ENCODE peak calls at places on chromosomes 3 and 15, in eight cellular contexts. One of them, this sample, is unnamed. For H3K4me1, the result is how much of the 10 kb centered on the place peaks cover.

GRCh38 chr3:185353823-185354614 is 8.9 kb upstream of the MAP3K13 start:
- DNase-seq in SK-N-SH: peak
- DNase-seq in stomach: peak
- DNase-seq in tibial nerve: peak
- DNase-seq in K562: peak
- DNase-seq in A549: peak
- DNase-seq in transverse colon: peak
- DNase-seq in ovary: peak
- DNase-seq in this sample: peak

GRCh38 chr3:123349566-123350450 is 99.1 kb downstream of the ADCY5 start:
- DNase-seq in SK-N-SH: no peak
- DNase-seq in stomach: no peak
- DNase-seq in tibial nerve: no peak
- DNase-seq in K562: no peak
- DNase-seq in A549: no peak
- DNase-seq in transverse colon: no peak
- DNase-seq in ovary: no peak
- DNase-seq in this sample: peak

GRCh38 chr15:100515758-100516157 is 13.0 kb downstream of the CERS3 start:
- DNase-seq in SK-N-SH: no peak
- DNase-seq in stomach: no peak
- DNase-seq in tibial nerve: no peak
- DNase-seq in K562: no peak
- DNase-seq in A549: no peak
- DNase-seq in transverse colon: no peak
- DNase-seq in ovary: no peak
- DNase-seq in this sample: no peak

GRCh38 chr15:97235285-97235985 is 725.1 kb upstream of the ARRDC4 start:
- DNase-seq in SK-N-SH: peak
- DNase-seq in stomach: peak
- DNase-seq in tibial nerve: peak
- DNase-seq in K562: peak
- DNase-seq in A549: peak
- DNase-seq in transverse colon: peak
- DNase-seq in ovary: peak
- DNase-seq in this sample: no peak

GRCh38 chr3:61802772-61803171 is 241.4 kb downstream of the PTPRG start:
- DNase-seq in SK-N-SH: no peak
- DNase-seq in stomach: no peak
- DNase-seq in tibial nerve: no peak
- DNase-seq in K562: no peak
- DNase-seq in A549: no peak
- DNase-seq in transverse colon: no peak
- DNase-seq in ovary: no peak
- DNase-seq in this sample: no peak

GRCh38 chr3:17065881-17066280 is 181.1 kb downstream of the PLCL2 start:
- DNase-seq in SK-N-SH: no peak
- DNase-seq in stomach: no peak
- DNase-seq in tibial nerve: no peak
- DNase-seq in K562: no peak
- DNase-seq in A549: no peak
- DNase-seq in transverse colon: no peak
- DNase-seq in ovary: no peak
- DNase-seq in this sample: no peak

GRCh38 chr3:68878322-68878721 is 54.0 kb downstream of the TAFA4 start:
- DNase-seq in SK-N-SH: peak
- DNase-seq in stomach: no peak
- DNase-seq in tibial nerve: no peak
- DNase-seq in K562: peak
- DNase-seq in A549: peak
- DNase-seq in transverse colon: no peak
- DNase-seq in ovary: no peak
- DNase-seq in this sample: no peak

GRCh38 chr15:36960179-36960946 is 140.0 kb downstream of the MEIS2 start:
- DNase-seq in SK-N-SH: no peak
- DNase-seq in stomach: no peak
- DNase-seq in tibial nerve: no peak
- DNase-seq in K562: no peak
- DNase-seq in A549: no peak
- DNase-seq in transverse colon: no peak
- DNase-seq in ovary: no peak
- DNase-seq in this sample: no peak

GRCh38 chr3:102190340-102190723 is 244.5 kb upstream of the ZPLD1 start:
- DNase-seq in SK-N-SH: no peak
- DNase-seq in stomach: peak
- DNase-seq in tibial nerve: no peak
- DNase-seq in K562: no peak
- DNase-seq in A549: no peak
- DNase-seq in transverse colon: no peak
- DNase-seq in ovary: no peak
- DNase-seq in this sample: no peak

DNA sequence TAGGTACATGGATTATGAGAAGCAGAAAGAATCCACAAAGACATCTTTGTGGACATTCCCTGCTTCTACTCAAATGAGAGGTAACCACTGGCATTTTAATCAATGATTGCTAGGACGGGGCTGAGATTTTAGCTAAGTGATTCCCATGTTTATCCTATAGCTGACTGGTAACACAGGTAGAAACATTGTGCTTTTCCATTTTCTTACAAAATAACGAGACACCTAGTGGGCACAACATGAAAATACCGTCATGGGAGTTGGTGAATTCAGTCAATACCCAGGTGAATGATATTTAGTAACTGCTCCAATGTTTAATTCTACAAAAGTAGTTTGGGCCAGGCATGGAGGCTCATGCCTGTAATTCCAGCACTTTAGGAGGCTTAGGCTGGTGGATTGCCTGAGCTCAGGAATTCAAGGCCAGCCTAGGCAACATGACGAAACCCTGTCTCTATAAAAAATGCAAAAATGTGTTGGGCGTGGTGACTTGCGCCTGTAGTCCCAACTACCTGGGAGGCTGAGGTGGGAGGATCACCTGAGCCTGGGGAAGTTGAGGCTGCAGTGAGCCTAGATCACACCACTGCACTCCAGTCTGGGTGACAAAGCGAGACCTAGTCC is 37.2 kb upstream of the DENND4A start:
- DNase-seq in SK-N-SH: peak
- DNase-seq in stomach: no peak
- DNase-seq in tibial nerve: no peak
- DNase-seq in K562: peak
- DNase-seq in A549: peak
- DNase-seq in transverse colon: no peak
- DNase-seq in ovary: no peak
- DNase-seq in this sample: no peak
- H3K4me1 ChIP-seq in SK-N-SH: under half
- H3K4me1 ChIP-seq in stomach: under half
- H3K4me1 ChIP-seq in tibial nerve: under half
- H3K4me1 ChIP-seq in K562: under half
- H3K4me1 ChIP-seq in A549: half or more
- H3K4me1 ChIP-seq in transverse colon: under half
- H3K4me1 ChIP-seq in ovary: under half
- H3K4me1 ChIP-seq in this sample: under half

DNA sequence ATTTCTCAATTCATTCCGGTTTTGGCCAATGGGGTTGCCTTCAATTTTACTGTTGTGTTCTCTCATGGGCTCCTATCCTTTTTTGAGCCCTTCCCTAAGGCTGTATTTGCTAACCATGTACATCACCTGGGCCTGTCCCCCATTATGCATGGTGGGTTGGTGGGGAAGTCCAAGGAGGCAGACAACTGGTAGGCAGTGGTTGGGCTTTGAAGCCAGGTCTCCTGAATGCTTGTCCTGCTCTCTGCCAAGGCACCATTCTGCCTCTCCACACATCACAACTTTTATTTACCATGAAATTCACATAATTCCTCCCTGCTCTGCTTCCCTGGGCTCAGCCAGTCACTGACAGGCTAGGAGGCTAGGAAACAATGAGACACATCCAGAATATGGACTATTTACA is 41.0 kb upstream of the COPB2 start:
- DNase-seq in SK-N-SH: no peak
- DNase-seq in stomach: no peak
- DNase-seq in tibial nerve: no peak
- DNase-seq in K562: no peak
- DNase-seq in A549: no peak
- DNase-seq in transverse colon: no peak
- DNase-seq in ovary: no peak
- DNase-seq in this sample: no peak
- TF ChIP-seq EP300 in SK-N-SH: no peak
- TF ChIP-seq EP300 in stomach: no peak
- TF ChIP-seq EP300 in tibial nerve: no peak
- TF ChIP-seq EP300 in K562: no peak
- TF ChIP-seq EP300 in A549: no peak
- TF ChIP-seq EP300 in transverse colon: no peak
- TF ChIP-seq EP300 in ovary: no peak
- TF ChIP-seq EP300 in this sample: no peak

GRCh38 chr3:32423956-32424558 is 32.4 kb downstream of the CMTM7 start:
- DNase-seq in SK-N-SH: no peak
- DNase-seq in stomach: no peak
- DNase-seq in tibial nerve: no peak
- DNase-seq in K562: no peak
- DNase-seq in A549: no peak
- DNase-seq in transverse colon: no peak
- DNase-seq in ovary: no peak
- DNase-seq in this sample: no peak

GRCh38 chr3:32421185-32421584 is 29.5 kb downstream of the CMTM7 start:
- DNase-seq in SK-N-SH: no peak
- DNase-seq in stomach: no peak
- DNase-seq in tibial nerve: no peak
- DNase-seq in K562: no peak
- DNase-seq in A549: no peak
- DNase-seq in transverse colon: no peak
- DNase-seq in ovary: no peak
- DNase-seq in this sample: no peak

GRCh38 chr3:32423534-32423933 is 31.9 kb downstream of the CMTM7 start:
- DNase-seq in SK-N-SH: no peak
- DNase-seq in stomach: no peak
- DNase-seq in tibial nerve: no peak
- DNase-seq in K562: no peak
- DNase-seq in A549: no peak
- DNase-seq in transverse colon: no peak
- DNase-seq in ovary: no peak
- DNase-seq in this sample: no peak

GRCh38 chr3:32421991-32422859 is 30.6 kb downstream of the CMTM7 start:
- DNase-seq in SK-N-SH: peak
- DNase-seq in stomach: peak
- DNase-seq in tibial nerve: peak
- DNase-seq in K562: no peak
- DNase-seq in A549: peak
- DNase-seq in transverse colon: peak
- DNase-seq in ovary: peak
- DNase-seq in this sample: peak

GRCh38 chr3:32422943-32423342 is 31.3 kb downstream of the CMTM7 start:
- DNase-seq in SK-N-SH: no peak
- DNase-seq in stomach: no peak
- DNase-seq in tibial nerve: no peak
- DNase-seq in K562: no peak
- DNase-seq in A549: no peak
- DNase-seq in transverse colon: no peak
- DNase-seq in ovary: no peak
- DNase-seq in this sample: no peak
- H3K4me3 ChIP-seq in SK-N-SH: no peak
- H3K4me3 ChIP-seq in stomach: no peak
- H3K4me3 ChIP-seq in tibial nerve: no peak
- H3K4me3 ChIP-seq in K562: no peak
- H3K4me3 ChIP-seq in A549: no peak
- H3K4me3 ChIP-seq in transverse colon: no peak
- H3K4me3 ChIP-seq in ovary: no peak
- H3K4me3 ChIP-seq in this sample: no peak

DNA sequence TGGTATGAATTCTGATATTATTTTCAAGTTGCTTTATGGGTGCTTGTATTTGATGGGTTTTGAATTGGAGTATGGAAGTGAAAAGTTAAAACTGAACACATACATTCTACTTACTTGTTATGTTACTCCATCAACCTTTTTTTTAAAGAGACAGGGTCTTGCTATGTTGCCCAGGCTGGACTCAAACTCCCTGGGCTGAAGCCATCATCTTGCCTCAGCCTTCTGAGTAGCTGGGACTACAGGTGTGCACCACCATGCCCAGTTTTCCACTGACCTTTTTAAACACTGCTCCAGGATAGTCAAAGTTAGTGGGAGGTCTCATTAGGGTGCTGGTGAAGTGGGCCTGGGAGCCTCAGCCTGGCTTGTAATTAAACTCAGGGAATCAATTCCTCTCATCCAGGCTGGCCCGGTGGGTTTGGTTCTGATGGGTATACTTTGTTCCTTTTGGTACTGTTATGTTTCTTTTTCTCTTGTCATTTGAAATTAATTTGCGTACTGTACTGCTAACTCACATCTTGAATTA is 66.7 kb downstream of the FNDC3B start:
- DNase-seq in SK-N-SH: no peak
- DNase-seq in stomach: no peak
- DNase-seq in tibial nerve: no peak
- DNase-seq in K562: no peak
- DNase-seq in A549: no peak
- DNase-seq in transverse colon: no peak
- DNase-seq in ovary: no peak
- DNase-seq in this sample: no peak
- H3K4me1 ChIP-seq in SK-N-SH: under half
- H3K4me1 ChIP-seq in stomach: half or more
- H3K4me1 ChIP-seq in tibial nerve: half or more
- H3K4me1 ChIP-seq in K562: under half
- H3K4me1 ChIP-seq in A549: half or more
- H3K4me1 ChIP-seq in transverse colon: under half
- H3K4me1 ChIP-seq in ovary: under half
- H3K4me1 ChIP-seq in this sample: half or more